ENCODE peak calls at places on chromosomes 13 and 19, in eight cellular contexts. M is NCI-H1105; N is body of pancreas; J is IMR-90; D is T-helper 17 cell; S is Calu3; K is HCEC 1CT; U is stimulated activated CD8-positive, alpha-beta memory T cell treated with anti-CD3 and anti-CD28 coated beads, Interleukin-15, amount 100 ng/mL, for 24 hours. B is an unnamed sample.

GRCh38 chr19:4077800-4078683 is 11.3 kb upstream of the ZBTB7A start:
- DNase-seq in S (peak; percentile 54), U (no peak), K (no peak), J (no peak), M (no peak), N (peak; percentile 43), D (no peak), B (no peak)

GRCh38 chr13:108322206-108322824 is 52.8 kb downstream of the TNFSF13B start:
- DNase-seq in J (peak; percentile 52), D (no peak), U (no peak), S (no peak), K (peak; percentile 43), N (no peak), M (peak; percentile 67), B (peak; percentile 27)

GRCh38 chr13:76754414-76754813 is 131.8 kb downstream of the KCTD12 start:
- DNase-seq in N (peak; percentile 8), M (no peak), D (no peak), J (peak; percentile 60), K (peak; percentile 5), U (no peak), S (no peak), B (no peak)

GRCh38 chr19:11692127-11692790 is 46.5 kb downstream of the ZNF823 start:
- DNase-seq in U (no peak), K (no peak), M (no peak), N (no peak), J (no peak), D (no peak), S (no peak), B (no peak)

GRCh38 chr19:30861896-30862295 is 487.3 kb downstream of the TSHZ3 start:
- DNase-seq in S (no peak), N (no peak), D (no peak), J (no peak), K (no peak), M (no peak), U (no peak), B (no peak)

GRCh38 chr13:110047511-110047910 is 259.4 kb downstream of the COL4A1 start:
- DNase-seq in K (peak; percentile 64), N (peak; percentile 78), M (peak; percentile 94), S (no peak), U (no peak), D (no peak), J (peak; percentile 91), B (no peak)

GRCh38 chr13:35164324-35164932 is 222.4 kb downstream of the NBEA start:
- DNase-seq in M (peak; percentile 45), S (no peak), J (peak; percentile 27), U (no peak), D (no peak), N (no peak), K (peak; percentile 32), B (peak; percentile 2)

GRCh38 chr13:29480893-29481525 is 114.5 kb downstream of the SLC7A1 start:
- DNase-seq in S (no peak), K (no peak), U (no peak), D (no peak), J (no peak), M (no peak), N (no peak), B (no peak)

GRCh38 chr13:106464076-106464475 is 71.4 kb downstream of the EFNB2 start:
- DNase-seq in M (no peak), U (no peak), K (no peak), S (no peak), N (no peak), D (no peak), J (no peak), B (no peak)

GRCh38 chr13:43484432-43485225 is 302.1 kb downstream of the ENOX1 start:
- DNase-seq in S (no peak), K (no peak), N (no peak), M (no peak), J (no peak), D (no peak), U (no peak), B (no peak)

GRCh38 chr19:9940778-9941177 is 4.5 kb upstream of the OLFM2 start:
- DNase-seq in D (no peak), K (peak; percentile 67), S (peak; percentile 24), M (no peak), N (no peak), U (no peak), J (peak; percentile 53), B (no peak)

GRCh38 chr19:56671613-56671994 is at the start of gene ZNF835:
- DNase-seq in N (peak; percentile 94), S (no peak), J (no peak), D (peak; percentile 67), K (no peak), M (no peak), U (peak; percentile 69), B (no peak)